ENCODE peak calls at places on chromosomes 2 and 18, in four cellular contexts. Y is mesenchymal stem cell, C is thoracic aorta, X is PC-9. R is an unnamed sample.

GRCh38 chr18:79608069-79608468 is 71.5 kb upstream of the CTDP1 start:
- DNase-seq in X (no peak), Y (no peak), C (no peak), R (no peak)

GRCh38 chr2:184815824-184816223 is 217.5 kb downstream of the ZNF804A start:
- DNase-seq in C (no peak), Y (no peak), X (no peak), R (no peak)

GRCh38 chr18:10776493-10776892 is 250.7 kb downstream of the NAPG start:
- DNase-seq in X (no peak), C (no peak), Y (no peak), R (peak; percentile 16)

GRCh38 chr18:29321561-29321960 is 1144.6 kb upstream of the CDH2 start:
- DNase-seq in Y (no peak), X (no peak), C (no peak), R (no peak)

GRCh38 chr2:189698020-189698887 is 23.8 kb downstream of the ANKAR start:
- DNase-seq in X (no peak), Y (peak; percentile 59), C (peak; percentile 33), R (no peak)

GRCh38 chr2:202001826-202002225 is 31.8 kb upstream of the FZD7 start:
- DNase-seq in C (no peak), X (no peak), Y (no peak), R (no peak)

GRCh38 chr2:183998041-183998796 is 600.1 kb upstream of the ZNF804A start:
- DNase-seq in C (no peak), Y (no peak), X (no peak), R (no peak)

GRCh38 chr2:224952942-224953657 is 89.2 kb downstream of the DOCK10 start:
- DNase-seq in C (no peak), Y (no peak), X (no peak), R (no peak)

GRCh38 chr2:109318949-109319342 is 189.9 kb downstream of the SH3RF3 start:
- DNase-seq in Y (no peak), X (no peak), C (no peak), R (no peak)

GRCh38 chr2:30072250-30072842 is 74.5 kb upstream of the YPEL5 start:
- DNase-seq in Y (peak; percentile 70), X (peak; percentile 60), C (no peak), R (peak; percentile 33)

GRCh38 chr2:222404126-222404891 is 20.0 kb upstream of the SGPP2 start:
- DNase-seq in Y (no peak), X (no peak), C (no peak), R (peak; percentile 37)

GRCh38 chr2:128287780-128288735 is 30.6 kb downstream of the HS6ST1 start:
- DNase-seq in Y (no peak), C (no peak), X (no peak), R (no peak)

GRCh38 chr2:136310797-136311558 is 193.0 kb upstream of the CXCR4 start:
- DNase-seq in Y (no peak), C (no peak), X (no peak), R (no peak)

GRCh38 chr18:40413160-40413559 is 1541.9 kb upstream of the PIK3C3 start:
- DNase-seq in X (no peak), C (no peak), Y (peak; percentile 46), R (no peak)

GRCh38 chr2:220835563-220835962 is 736.5 kb downstream of the EPHA4 start:
- DNase-seq in X (no peak), Y (peak; percentile 12), C (no peak), R (no peak)

GRCh38 chr2:143581989-143582719 is 452.9 kb downstream of the ARHGAP15 start:
- DNase-seq in Y (no peak), C (no peak), X (no peak), R (no peak)

GRCh38 chr2:76556054-76556453 is 845.3 kb upstream of the GCFC2 start:
- DNase-seq in X (no peak), Y (no peak), C (no peak), R (no peak)

GRCh38 chr2:66957677-66958076 is 439.5 kb upstream of the ETAA1 start:
- DNase-seq in X (no peak), C (no peak), Y (no peak), R (no peak)

GRCh38 chr2:183081908-183082307 is 3.4 kb downstream of the DUSP19 start:
- DNase-seq in X (no peak), Y (no peak), C (no peak), R (no peak)

GRCh38 chr2:190763901-190764514 is 115.1 kb downstream of the NAB1 start:
- DNase-seq in X (no peak), Y (peak; percentile 40), C (no peak), R (no peak)

GRCh38 chr2:160222546-160223281 is 22.6 kb upstream of the ITGB6 start:
- DNase-seq in C (no peak), X (peak; percentile 44), Y (no peak), R (no peak)

GRCh38 chr2:47189635-47190034 is 34.5 kb upstream of the STPG4 start:
- DNase-seq in C (no peak), Y (peak; percentile 61), X (no peak), R (no peak)

GRCh38 chr2:29014811-29015414 is 33.8 kb downstream of the TOGARAM2 start:
- DNase-seq in Y (no peak), C (no peak), X (no peak), R (peak; percentile 71)

GRCh38 chr2:241157841-241158545 is 7.7 kb downstream of the PPP1R7 start:
- DNase-seq in Y (peak; percentile 20), X (no peak), C (no peak), R (no peak)

GRCh38 chr2:158828378-158829136 is 33.4 kb downstream of the DAPL1 start:
- DNase-seq in Y (no peak), C (no peak), X (no peak), R (no peak)

GRCh38 chr18:11897781-11898180 is 10.3 kb downstream of the MPPE1 start:
- DNase-seq in X (no peak), Y (no peak), C (no peak), R (no peak)

GRCh38 chr2:4895376-4895775 is 796.8 kb upstream of the SOX11 start:
- DNase-seq in C (no peak), Y (no peak), X (no peak), R (no peak)

GRCh38 chr2:28613616-28614501 is 118.0 kb downstream of the PLB1 start:
- DNase-seq in X (peak; percentile 81), Y (peak; percentile 85), C (no peak), R (no peak)

GRCh38 chr2:182359027-182360011 is 67.5 kb downstream of the PDE1A start:
- DNase-seq in X (no peak), Y (peak; percentile 95), C (no peak), R (no peak)

DNA sequence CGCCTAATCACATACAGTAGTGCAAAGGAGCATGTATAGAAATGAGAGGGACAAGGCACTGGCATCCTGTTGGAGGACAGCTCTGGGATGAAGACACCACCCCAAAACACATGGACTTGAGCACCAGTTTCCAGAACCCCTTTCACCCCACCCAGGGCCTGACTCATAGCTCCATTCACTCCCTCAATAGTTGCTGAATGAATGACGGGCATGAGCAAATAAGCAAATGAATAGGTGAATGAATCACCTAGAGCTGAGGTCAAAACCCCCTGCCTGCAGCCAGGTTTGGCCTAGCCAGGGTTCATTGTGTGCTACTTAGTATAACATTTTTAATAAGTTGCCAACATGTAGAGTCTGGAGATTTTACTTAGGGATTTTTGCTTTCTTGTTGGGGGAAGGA is 66.4 kb downstream of the NRP2 start:
- DNase-seq in C (no peak), X (peak; percentile 65), Y (no peak), R (no peak)
- H3K4me1 ChIP-seq in C (peaks cover 8% of the 10 kb centered on the region), X (peaks cover 85% of the 10 kb centered on the region), Y (peaks cover 3% of the 10 kb centered on the region), R (no peaks in the 10 kb centered on the region)

DNA sequence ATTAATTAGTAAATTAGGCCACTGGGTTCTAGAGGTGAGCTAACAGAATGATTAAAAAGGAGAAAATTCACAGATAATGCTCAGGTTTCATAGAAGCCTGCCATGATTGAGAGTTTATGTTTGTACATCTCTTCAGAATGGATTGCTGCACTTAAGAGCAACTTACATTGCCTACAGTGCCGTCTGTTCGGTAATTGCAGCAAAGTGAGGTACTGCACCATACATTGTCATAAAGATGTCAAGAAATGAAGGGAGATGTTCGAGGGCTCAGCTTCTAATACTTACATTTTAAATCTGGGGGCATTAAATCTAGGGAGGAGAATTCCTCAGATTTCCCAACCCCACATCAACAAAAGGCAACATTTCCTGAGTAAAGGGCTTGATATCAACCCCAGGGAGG is 976.2 kb upstream of the FANCL start:
- DNase-seq in X (no peak), Y (no peak), C (no peak), R (no peak)
- H3K4me1 ChIP-seq in X (no peaks in the 10 kb centered on the region), Y (no peaks in the 10 kb centered on the region), C (no peaks in the 10 kb centered on the region), R (no peaks in the 10 kb centered on the region)

GRCh38 chr2:177246000-177246399 is 18.5 kb downstream of the NFE2L2 start:
- DNase-seq in Y (peak; percentile 65), C (no peak), X (no peak), R (no peak)
- H3K4me1 ChIP-seq in Y (peaks cover 18% of the 10 kb centered on the region), C (peaks cover 90% of the 10 kb centered on the region), X (peaks cover 51% of the 10 kb centered on the region), R (peaks cover 92% of the 10 kb centered on the region)

DNA sequence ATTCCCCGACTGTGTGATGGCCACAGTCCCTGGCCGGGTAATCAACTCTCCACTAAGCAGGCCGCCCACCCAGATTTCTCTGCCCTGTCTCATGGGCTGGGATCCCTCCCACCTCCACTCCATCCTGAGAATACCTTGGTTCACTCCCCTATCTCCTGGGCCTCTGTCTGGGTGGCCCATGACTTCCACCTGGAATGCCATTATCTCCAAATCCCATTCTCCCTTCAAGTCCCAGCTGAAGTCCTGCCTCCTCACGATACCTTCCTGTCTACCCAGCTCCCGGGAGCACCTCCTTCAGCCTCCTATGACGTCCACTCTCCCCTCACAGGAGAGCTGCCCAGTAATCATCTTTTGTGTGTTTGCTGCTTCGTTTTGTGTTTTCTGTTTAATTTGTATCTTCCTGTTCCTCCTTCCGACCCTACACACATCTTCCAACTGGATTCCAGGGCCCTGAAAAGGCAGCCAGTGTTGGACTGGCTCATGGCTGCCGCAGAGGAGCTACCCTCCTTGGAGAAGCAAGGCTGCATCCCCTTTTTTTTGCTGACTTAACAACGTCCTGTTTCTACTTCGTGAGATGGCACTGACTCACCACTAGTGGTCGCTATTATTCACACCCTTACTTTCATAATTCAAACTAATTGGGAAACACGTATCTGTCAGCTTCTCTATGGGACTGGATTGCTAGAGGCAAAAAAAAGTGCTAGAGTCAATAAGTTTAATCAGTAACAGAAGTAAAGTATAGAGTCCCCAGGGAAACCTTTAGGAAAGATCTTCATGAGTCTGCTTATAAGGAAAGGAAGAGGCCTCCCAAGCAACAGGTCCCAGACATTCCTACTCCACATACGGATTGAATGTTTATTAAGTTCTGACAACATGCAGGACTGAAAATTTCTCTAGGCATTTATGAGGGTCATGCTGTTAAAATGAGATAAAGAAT is 171.9 kb upstream of the GATA6 start:
- DNase-seq in C (no peak), Y (peak; percentile 63), X (no peak), R (no peak)
- H3K4me1 ChIP-seq in C (peaks cover 47% of the 10 kb centered on the region), Y (peaks cover 1% of the 10 kb centered on the region), X (no peaks in the 10 kb centered on the region), R (no peaks in the 10 kb centered on the region)